ENCODE peak calls at places on chromosomes 11 and 22, in nine cellular contexts. One of them, this sample, is unnamed.

GRCh38 chr11:70074701-70075100 is 3.4 kb upstream of the ANO1 start:
- DNase-seq in pancreas: no peak
- DNase-seq in suprapubic skin: no peak
- DNase-seq in A549: no peak
- DNase-seq in prostate gland: no peak
- DNase-seq in body of pancreas: no peak
- DNase-seq in endodermal cell: peak; percentile 37
- DNase-seq in heart right ventricle: no peak
- DNase-seq in MM.1S: no peak
- DNase-seq in this sample: no peak

GRCh38 chr11:68146704-68147474 is 25.7 kb upstream of the CHKA start:
- DNase-seq in A549: peak; percentile 89
- DNase-seq in heart right ventricle: peak; percentile 52
- DNase-seq in suprapubic skin: no peak
- DNase-seq in body of pancreas: peak; percentile 92
- DNase-seq in endodermal cell: peak; percentile 74
- DNase-seq in prostate gland: peak; percentile 60
- DNase-seq in MM.1S: no peak
- DNase-seq in pancreas: peak; percentile 88
- DNase-seq in this sample: peak; percentile 88

GRCh38 chr11:6336293-6336692 is 16.0 kb upstream of the CAVIN3 start:
- DNase-seq in endodermal cell: no peak
- DNase-seq in MM.1S: no peak
- DNase-seq in heart right ventricle: no peak
- DNase-seq in A549: no peak
- DNase-seq in suprapubic skin: no peak
- DNase-seq in body of pancreas: no peak
- DNase-seq in prostate gland: no peak
- DNase-seq in pancreas: no peak
- DNase-seq in this sample: no peak

GRCh38 chr11:66333220-66333877 is 2.9 kb downstream of the RIN1 start:
- DNase-seq in endodermal cell: no peak
- DNase-seq in MM.1S: no peak
- DNase-seq in suprapubic skin: no peak
- DNase-seq in pancreas: peak; percentile 18
- DNase-seq in A549: no peak
- DNase-seq in heart right ventricle: no peak
- DNase-seq in body of pancreas: no peak
- DNase-seq in prostate gland: no peak
- DNase-seq in this sample: peak; percentile 24

GRCh38 chr22:23574877-23575276 is 5.2 kb downstream of the IGLL1 start:
- DNase-seq in pancreas: no peak
- DNase-seq in prostate gland: no peak
- DNase-seq in endodermal cell: no peak
- DNase-seq in body of pancreas: no peak
- DNase-seq in suprapubic skin: no peak
- DNase-seq in heart right ventricle: no peak
- DNase-seq in A549: no peak
- DNase-seq in MM.1S: no peak
- DNase-seq in this sample: no peak

GRCh38 chr11:67053896-67054850 is 2.5 kb upstream of the RHOD start:
- DNase-seq in pancreas: peak; percentile 69
- DNase-seq in endodermal cell: peak; percentile 91
- DNase-seq in suprapubic skin: no peak
- DNase-seq in heart right ventricle: peak; percentile 47
- DNase-seq in prostate gland: peak; percentile 42
- DNase-seq in MM.1S: peak; percentile 43
- DNase-seq in A549: peak; percentile 98
- DNase-seq in body of pancreas: peak; percentile 80
- DNase-seq in this sample: peak; percentile 69

GRCh38 chr22:48279465-48279765 is 1517.0 kb downstream of the TBC1D22A start:
- DNase-seq in endodermal cell: no peak
- DNase-seq in prostate gland: peak; percentile 23
- DNase-seq in heart right ventricle: no peak
- DNase-seq in A549: no peak
- DNase-seq in pancreas: no peak
- DNase-seq in suprapubic skin: no peak
- DNase-seq in body of pancreas: no peak
- DNase-seq in MM.1S: no peak
- DNase-seq in this sample: no peak

GRCh38 chr22:47049078-47049609 is 286.7 kb downstream of the TBC1D22A start:
- DNase-seq in suprapubic skin: peak; percentile 29
- DNase-seq in prostate gland: no peak
- DNase-seq in heart right ventricle: peak; percentile 2
- DNase-seq in A549: no peak
- DNase-seq in pancreas: peak; percentile 12
- DNase-seq in endodermal cell: no peak
- DNase-seq in body of pancreas: peak; percentile 53
- DNase-seq in MM.1S: no peak
- DNase-seq in this sample: no peak

GRCh38 chr11:1148752-1149180 is 9.0 kb upstream of the MUC5AC start:
- DNase-seq in pancreas: no peak
- DNase-seq in prostate gland: no peak
- DNase-seq in A549: no peak
- DNase-seq in body of pancreas: no peak
- DNase-seq in MM.1S: no peak
- DNase-seq in suprapubic skin: no peak
- DNase-seq in heart right ventricle: no peak
- DNase-seq in endodermal cell: no peak
- DNase-seq in this sample: peak; percentile 44

GRCh38 chr11:41978951-41979350 is 519.5 kb upstream of the LRRC4C start:
- DNase-seq in suprapubic skin: no peak
- DNase-seq in heart right ventricle: no peak
- DNase-seq in pancreas: no peak
- DNase-seq in body of pancreas: no peak
- DNase-seq in A549: no peak
- DNase-seq in endodermal cell: no peak
- DNase-seq in prostate gland: no peak
- DNase-seq in MM.1S: no peak
- DNase-seq in this sample: no peak

GRCh38 chr11:98568011-98568410 is 452.7 kb upstream of the CNTN5 start:
- DNase-seq in suprapubic skin: no peak
- DNase-seq in body of pancreas: no peak
- DNase-seq in heart right ventricle: no peak
- DNase-seq in A549: no peak
- DNase-seq in prostate gland: no peak
- DNase-seq in endodermal cell: no peak
- DNase-seq in pancreas: no peak
- DNase-seq in MM.1S: no peak
- DNase-seq in this sample: no peak

GRCh38 chr11:123069878-123070821 is 8.2 kb upstream of the HSPA8 start:
- DNase-seq in pancreas: no peak
- DNase-seq in MM.1S: peak; percentile 55
- DNase-seq in heart right ventricle: no peak
- DNase-seq in body of pancreas: no peak
- DNase-seq in A549: no peak
- DNase-seq in suprapubic skin: no peak
- DNase-seq in endodermal cell: no peak
- DNase-seq in prostate gland: no peak
- DNase-seq in this sample: no peak
- H3K4me3 ChIP-seq in pancreas: no peak overlapping the region
- H3K4me3 ChIP-seq in MM.1S: peak overlapping the region; percentile 66
- H3K4me3 ChIP-seq in heart right ventricle: peak overlapping the region; percentile 36
- H3K4me3 ChIP-seq in body of pancreas: no peak overlapping the region
- H3K4me3 ChIP-seq in A549: no peak overlapping the region
- H3K4me3 ChIP-seq in suprapubic skin: peak overlapping the region; percentile 16
- H3K4me3 ChIP-seq in endodermal cell: no peak overlapping the region
- H3K4me3 ChIP-seq in prostate gland: no peak overlapping the region
- H3K4me3 ChIP-seq in this sample: no peak overlapping the region

GRCh38 chr11:134049303-134049702 is 19.6 kb upstream of the JAM3 start:
- DNase-seq in suprapubic skin: no peak
- DNase-seq in body of pancreas: no peak
- DNase-seq in MM.1S: no peak
- DNase-seq in A549: no peak
- DNase-seq in endodermal cell: no peak
- DNase-seq in heart right ventricle: no peak
- DNase-seq in prostate gland: no peak
- DNase-seq in pancreas: no peak
- DNase-seq in this sample: no peak
- TF ChIP-seq CTCF in suprapubic skin: no peak
- TF ChIP-seq CTCF in body of pancreas: no peak
- TF ChIP-seq CTCF in MM.1S: no peak
- TF ChIP-seq CTCF in A549: no peak
- TF ChIP-seq CTCF in endodermal cell: no peak
- TF ChIP-seq CTCF in heart right ventricle: no peak
- TF ChIP-seq CTCF in prostate gland: no peak
- TF ChIP-seq CTCF in pancreas: no peak
- TF ChIP-seq CTCF in this sample: no peak

GRCh38 chr11:16744128-16744725 is 5.8 kb downstream of the C11orf58 start:
- DNase-seq in endodermal cell: no peak
- DNase-seq in prostate gland: no peak
- DNase-seq in MM.1S: no peak
- DNase-seq in heart right ventricle: no peak
- DNase-seq in suprapubic skin: no peak
- DNase-seq in body of pancreas: no peak
- DNase-seq in pancreas: no peak
- DNase-seq in A549: no peak
- DNase-seq in this sample: no peak
- H3K4me1 ChIP-seq in endodermal cell: peaks cover 5% of the 10 kb centered on the region
- H3K4me1 ChIP-seq in prostate gland: peaks cover 7% of the 10 kb centered on the region
- H3K4me1 ChIP-seq in MM.1S: peaks cover 11% of the 10 kb centered on the region
- H3K4me1 ChIP-seq in heart right ventricle: peaks cover 80% of the 10 kb centered on the region
- H3K4me1 ChIP-seq in suprapubic skin: peaks cover 60% of the 10 kb centered on the region
- H3K4me1 ChIP-seq in body of pancreas: peaks cover 62% of the 10 kb centered on the region
- H3K4me1 ChIP-seq in pancreas: peaks cover 35% of the 10 kb centered on the region
- H3K4me1 ChIP-seq in A549: peaks cover 18% of the 10 kb centered on the region
- H3K4me1 ChIP-seq in this sample: peaks cover 11% of the 10 kb centered on the region

GRCh38 chr22:28129319-28129962 is 210.4 kb upstream of the PITPNB start:
- DNase-seq in prostate gland: no peak
- DNase-seq in endodermal cell: peak; percentile 71
- DNase-seq in suprapubic skin: no peak
- DNase-seq in MM.1S: no peak
- DNase-seq in A549: no peak
- DNase-seq in pancreas: no peak
- DNase-seq in body of pancreas: no peak
- DNase-seq in heart right ventricle: no peak
- DNase-seq in this sample: no peak
- H3K4me3 ChIP-seq in prostate gland: no peak overlapping the region
- H3K4me3 ChIP-seq in endodermal cell: no peak overlapping the region
- H3K4me3 ChIP-seq in suprapubic skin: no peak overlapping the region
- H3K4me3 ChIP-seq in MM.1S: no peak overlapping the region
- H3K4me3 ChIP-seq in A549: no peak overlapping the region
- H3K4me3 ChIP-seq in pancreas: no peak overlapping the region
- H3K4me3 ChIP-seq in body of pancreas: no peak overlapping the region
- H3K4me3 ChIP-seq in heart right ventricle: no peak overlapping the region
- H3K4me3 ChIP-seq in this sample: no peak overlapping the region

GRCh38 chr22:49977578-49977977 is 17.0 kb downstream of the PIM3 start:
- DNase-seq in body of pancreas: no peak
- DNase-seq in heart right ventricle: no peak
- DNase-seq in suprapubic skin: no peak
- DNase-seq in pancreas: no peak
- DNase-seq in MM.1S: no peak
- DNase-seq in prostate gland: no peak
- DNase-seq in endodermal cell: no peak
- DNase-seq in A549: no peak
- DNase-seq in this sample: no peak

GRCh38 chr22:49976439-49977175 is 16.0 kb downstream of the PIM3 start:
- DNase-seq in prostate gland: no peak
- DNase-seq in endodermal cell: no peak
- DNase-seq in MM.1S: no peak
- DNase-seq in body of pancreas: no peak
- DNase-seq in A549: no peak
- DNase-seq in heart right ventricle: no peak
- DNase-seq in suprapubic skin: no peak
- DNase-seq in pancreas: no peak
- DNase-seq in this sample: no peak

GRCh38 chr22:49973018-49973965 is 12.7 kb downstream of the PIM3 start:
- DNase-seq in endodermal cell: no peak
- DNase-seq in pancreas: no peak
- DNase-seq in A549: no peak
- DNase-seq in prostate gland: no peak
- DNase-seq in MM.1S: peak; percentile 3
- DNase-seq in suprapubic skin: no peak
- DNase-seq in body of pancreas: no peak
- DNase-seq in heart right ventricle: no peak
- DNase-seq in this sample: no peak

GRCh38 chr22:49972163-49973017 is 11.8 kb downstream of the PIM3 start:
- DNase-seq in endodermal cell: peak; percentile 49
- DNase-seq in pancreas: peak; percentile 73
- DNase-seq in body of pancreas: peak; percentile 50
- DNase-seq in A549: no peak
- DNase-seq in prostate gland: peak; percentile 13
- DNase-seq in MM.1S: peak; percentile 0
- DNase-seq in heart right ventricle: peak; percentile 30
- DNase-seq in suprapubic skin: peak; percentile 79
- DNase-seq in this sample: peak; percentile 75

DNA sequence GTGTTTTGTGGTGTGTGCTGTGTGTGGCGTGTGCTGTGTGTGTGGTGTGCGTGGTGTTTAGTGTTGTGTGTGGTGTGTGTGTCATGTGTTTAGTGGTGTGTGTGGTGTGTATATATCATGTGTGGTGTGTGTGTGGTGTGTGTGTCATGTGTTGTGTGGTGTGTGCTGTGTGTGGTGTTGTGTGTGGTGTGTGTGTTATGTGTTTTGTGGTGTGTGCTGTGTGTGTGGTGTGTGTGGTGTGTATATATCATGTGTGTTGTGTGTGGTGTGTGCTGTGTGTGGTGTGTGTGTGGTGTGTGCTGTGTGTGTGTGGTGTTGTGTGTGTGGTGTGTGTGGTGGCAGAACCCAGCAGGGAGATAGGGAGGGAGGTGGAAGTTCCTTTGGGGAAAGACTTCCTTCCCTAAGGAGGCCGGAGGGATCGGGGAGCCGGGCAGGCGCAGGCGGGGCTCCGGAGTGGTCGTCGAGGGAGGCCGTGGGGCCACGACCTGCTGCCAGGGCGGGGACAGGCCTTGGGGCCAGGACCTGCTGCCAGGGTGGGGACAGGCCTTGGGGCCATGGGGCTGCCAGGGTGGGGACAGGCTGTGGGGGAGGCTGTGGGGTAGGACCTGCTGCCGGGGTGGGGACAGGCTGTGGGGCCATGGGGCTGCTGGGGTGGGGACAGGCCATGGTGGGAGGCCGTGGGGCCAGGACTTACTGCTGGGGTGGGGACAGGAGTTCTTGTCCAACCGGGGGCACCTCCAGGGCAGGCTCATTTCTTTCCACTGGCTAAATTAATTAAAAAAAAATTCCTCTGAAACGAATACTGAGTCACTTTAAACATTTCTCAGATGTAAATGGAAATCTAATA is 15.2 kb downstream of the PIM3 start:
- DNase-seq in MM.1S: no peak
- DNase-seq in body of pancreas: no peak
- DNase-seq in suprapubic skin: peak; percentile 69
- DNase-seq in A549: no peak
- DNase-seq in heart right ventricle: peak; percentile 10
- DNase-seq in pancreas: peak; percentile 43
- DNase-seq in endodermal cell: peak; percentile 79
- DNase-seq in prostate gland: no peak
- DNase-seq in this sample: peak; percentile 17
- TF ChIP-seq CTCF in MM.1S: no peak
- TF ChIP-seq CTCF in body of pancreas: no peak
- TF ChIP-seq CTCF in suprapubic skin: no peak
- TF ChIP-seq CTCF in A549: no peak
- TF ChIP-seq CTCF in heart right ventricle: no peak
- TF ChIP-seq CTCF in pancreas: no peak
- TF ChIP-seq CTCF in endodermal cell: no peak
- TF ChIP-seq CTCF in prostate gland: no peak
- TF ChIP-seq CTCF in this sample: no peak

GRCh38 chr11:64609436-64610047 is 18.5 kb downstream of the SLC22A12 start:
- DNase-seq in endodermal cell: no peak
- DNase-seq in suprapubic skin: no peak
- DNase-seq in MM.1S: no peak
- DNase-seq in A549: peak; percentile 25
- DNase-seq in heart right ventricle: peak; percentile 1
- DNase-seq in prostate gland: no peak
- DNase-seq in pancreas: no peak
- DNase-seq in body of pancreas: no peak
- DNase-seq in this sample: no peak
- H3K4me1 ChIP-seq in endodermal cell: no peaks in the 10 kb centered on the region
- H3K4me1 ChIP-seq in suprapubic skin: peaks cover 6% of the 10 kb centered on the region
- H3K4me1 ChIP-seq in MM.1S: no peaks in the 10 kb centered on the region
- H3K4me1 ChIP-seq in A549: no peaks in the 10 kb centered on the region
- H3K4me1 ChIP-seq in heart right ventricle: peaks cover 14% of the 10 kb centered on the region
- H3K4me1 ChIP-seq in prostate gland: no peaks in the 10 kb centered on the region
- H3K4me1 ChIP-seq in pancreas: no peaks in the 10 kb centered on the region
- H3K4me1 ChIP-seq in body of pancreas: no peaks in the 10 kb centered on the region
- H3K4me1 ChIP-seq in this sample: no peaks in the 10 kb centered on the region